ENCODE peak calls at places on chromosome 1, in eight cellular contexts. L is GM10248; J is KG1; X is glomerular endothelial cell; D is HTR-8/SVneo; U is activated T-cell treated with anti-CD3 and anti-CD28 coated beads, Interleukin-2, amount 50 U/mL, for 1 hour; K is kidney glomerular epithelial cell; Q is stimulated activated CD4-positive, alpha-beta T cell treated with anti-CD3 and anti-CD28 coated beads, Interleukin-15, amount 100 ng/mL, for 1 hour. C is an unnamed sample.

GRCh38 chr1:76727520-76727919 is 139.8 kb upstream of the ST6GALNAC5 start:
- DNase-seq in J (no peak), X (no peak), D (no peak), Q (no peak), U (no peak), K (no peak), L (no peak), C (no peak)

GRCh38 chr1:232767381-232768074 is 37.7 kb upstream of the MAP10 start:
- DNase-seq in X (no peak), J (peak; percentile 33), K (peak; percentile 64), L (no peak), Q (no peak), U (no peak), D (peak; percentile 74), C (no peak)

GRCh38 chr1:186244825-186245224 is 130.2 kb downstream of the TPR start:
- DNase-seq in D (no peak), Q (no peak), J (no peak), K (no peak), L (no peak), U (no peak), X (no peak), C (no peak)

GRCh38 chr1:8955367-8955766 is 9.7 kb downstream of the CA6 start:
- DNase-seq in U (no peak), X (no peak), Q (no peak), K (no peak), D (no peak), J (no peak), L (no peak), C (no peak)

GRCh38 chr1:185157599-185158469 is 867 bp downstream of the SWT1 start:
- DNase-seq in D (no peak), Q (no peak), X (no peak), L (no peak), J (no peak), K (no peak), U (no peak), C (no peak)

GRCh38 chr1:34029525-34029924 is 135.5 kb downstream of the CSMD2 start:
- DNase-seq in J (no peak), X (no peak), U (no peak), K (no peak), Q (no peak), L (no peak), D (no peak), C (no peak)

GRCh38 chr1:83583351-83584014 is 415.4 kb downstream of the TTLL7 start:
- DNase-seq in J (no peak), X (no peak), L (no peak), D (no peak), Q (no peak), K (no peak), U (peak; percentile 21), C (no peak)

GRCh38 chr1:21586926-21587601 is 77.8 kb downstream of the ALPL start:
- DNase-seq in D (peak; percentile 94), K (peak; percentile 95), L (no peak), X (peak; percentile 39), Q (no peak), U (no peak), J (no peak), C (no peak)

GRCh38 chr1:183776731-183777130 is 28.2 kb upstream of the RGL1 start:
- DNase-seq in U (no peak), K (no peak), L (no peak), Q (no peak), X (no peak), J (no peak), D (peak; percentile 10), C (no peak)

GRCh38 chr1:66274634-66275033 is 259.3 kb upstream of the SGIP1 start:
- DNase-seq in D (no peak), X (no peak), Q (no peak), K (no peak), L (no peak), J (no peak), U (no peak), C (no peak)

GRCh38 chr1:245292571-245292970 is 137.8 kb downstream of the KIF26B start:
- DNase-seq in Q (no peak), U (no peak), K (no peak), X (no peak), J (no peak), L (no peak), D (no peak), C (peak; percentile 69)

GRCh38 chr1:222240536-222241181 is 307.2 kb downstream of the HHIPL2 start:
- DNase-seq in D (no peak), U (no peak), J (no peak), L (no peak), K (peak; percentile 41), Q (no peak), X (no peak), C (no peak)

GRCh38 chr1:94670273-94670672 is 128.7 kb upstream of the F3 start:
- DNase-seq in L (no peak), U (no peak), D (no peak), X (no peak), J (no peak), K (no peak), Q (no peak), C (no peak)

GRCh38 chr1:211947396-211948295 is 87.7 kb downstream of the INTS7 start:
- DNase-seq in J (no peak), K (no peak), U (no peak), L (no peak), X (no peak), D (no peak), Q (no peak), C (no peak)

GRCh38 chr1:63975447-63975846 is 201.6 kb downstream of the ROR1 start:
- DNase-seq in D (no peak), K (no peak), Q (no peak), X (no peak), J (no peak), U (no peak), L (no peak), C (no peak)

GRCh38 chr1:53392460-53392859 is 64.6 kb upstream of the LRP8 start:
- DNase-seq in D (no peak), X (no peak), L (no peak), K (no peak), Q (no peak), J (no peak), U (no peak), C (no peak)

GRCh38 chr1:117571496-117571895 is 34.4 kb upstream of the TENT5C start:
- DNase-seq in K (no peak), U (no peak), Q (no peak), J (no peak), X (no peak), D (no peak), L (no peak), C (no peak)

GRCh38 chr1:110524311-110525249 is 5.6 kb upstream of the KCNA10 start:
- DNase-seq in U (peak; percentile 46), K (peak; percentile 16), Q (peak; percentile 6), J (no peak), D (peak; percentile 49), L (peak; percentile 72), X (peak; percentile 4), C (no peak)

C was measured in GF-D8.